ENCODE peak calls at places on chromosomes 12 and 14, in ten cellular contexts. C is transverse colon, U is astrocyte of the spinal cord, I is BE2C, Z is cardiac muscle cell, X is SK-N-SH, Q is Peyer's patch, J is mucosa of descending colon, H is choroid plexus epithelial cell, T is fibroblast of lung. K is an unnamed sample.

GRCh38 chr14:72270341-72270740 is 338.1 kb downstream of the RGS6 start:
- DNase-seq in Z (no peak), X (no peak), Q (no peak), I (no peak), U (no peak), T (no peak), J (no peak), C (no peak), H (no peak), K (no peak)

GRCh38 chr12:6452245-6452731 is 446 bp downstream of the TAPBPL start:
- DNase-seq in Z (peak), H (no peak), U (no peak), J (peak), T (no peak), Q (peak), I (no peak), C (peak), X (peak), K (no peak)

GRCh38 chr12:129753596-129753995 is 150.2 kb downstream of the TMEM132D start:
- DNase-seq in J (no peak), Z (no peak), U (peak), T (no peak), X (no peak), C (no peak), H (peak), I (no peak), Q (no peak), K (no peak)

GRCh38 chr14:38496092-38496491 is 240.2 kb upstream of the CLEC14A start:
- DNase-seq in U (no peak), I (no peak), X (no peak), Q (no peak), Z (no peak), H (no peak), J (no peak), C (no peak), T (no peak), K (no peak)

GRCh38 chr12:85280138-85280983 is at the start of gene ALX1:
- DNase-seq in H (peak), C (peak), T (peak), J (peak), U (peak), I (no peak), Z (peak), X (peak), Q (peak), K (no peak)

GRCh38 chr12:95215925-95216324 is 1.3 kb downstream of the FGD6 start:
- DNase-seq in J (no peak), H (peak), T (peak), U (peak), I (no peak), Z (peak), C (no peak), Q (no peak), X (no peak), K (no peak)

GRCh38 chr12:86247871-86248270 is 8.3 kb downstream of the MGAT4C start:
- DNase-seq in J (no peak), Z (no peak), I (no peak), X (no peak), Q (no peak), T (no peak), U (no peak), C (no peak), H (no peak), K (no peak)

GRCh38 chr12:5429741-5430557 is 2.0 kb upstream of the NTF3 start:
- DNase-seq in C (no peak), H (no peak), T (no peak), U (no peak), X (no peak), I (no peak), J (no peak), Z (peak), Q (no peak), K (no peak)

GRCh38 chr12:77131977-77132490 is 66.7 kb upstream of the E2F7 start:
- DNase-seq in H (no peak), X (no peak), T (no peak), I (no peak), C (no peak), J (no peak), U (no peak), Q (no peak), Z (no peak), K (no peak)

GRCh38 chr12:18165422-18165871 is 75.5 kb upstream of the RERGL start:
- DNase-seq in Z (no peak), Q (no peak), J (no peak), I (no peak), H (peak), T (peak), C (no peak), X (no peak), U (peak), K (peak)

GRCh38 chr12:572532-572899 is 90.7 kb downstream of the NINJ2 start:
- DNase-seq in T (peak), J (no peak), I (no peak), H (peak), C (no peak), Z (no peak), U (no peak), X (no peak), Q (no peak), K (no peak)

DNA sequence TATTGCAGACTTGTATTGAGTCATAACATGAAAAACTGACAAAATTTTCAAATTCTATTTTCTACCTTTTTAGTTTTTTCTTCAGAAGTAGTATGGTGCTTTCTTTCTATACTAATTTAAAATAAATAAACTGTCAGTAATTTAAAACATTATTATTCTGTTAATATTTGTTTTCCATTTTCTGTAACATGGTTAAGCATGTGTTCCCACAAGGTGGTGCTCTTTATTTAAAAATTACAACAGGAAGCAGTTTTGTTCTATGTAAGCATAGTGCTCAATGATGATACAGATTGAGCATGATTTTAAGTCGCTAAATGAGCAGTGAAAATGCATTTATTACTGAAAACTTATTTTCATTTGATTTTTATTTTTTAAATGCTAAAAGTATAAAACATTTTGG is 114.6 kb downstream of the PPFIA2 start:
- DNase-seq in T (peak), H (peak), U (peak), I (no peak), X (peak), J (peak), C (no peak), Z (peak), Q (no peak), K (no peak)
- TF ChIP-seq CTCF in T (peak), H (peak), U (peak), I (peak), X (peak), J (no peak), C (peak), Z (peak), Q (no peak), K (peak)

GRCh38 chr14:28769358-28769757 is 2.8 kb downstream of the FOXG1 start:
- DNase-seq in Z (no peak), I (no peak), T (no peak), X (no peak), J (no peak), H (no peak), Q (no peak), C (no peak), U (no peak), K (no peak)

GRCh38 chr14:28770061-28770460 is 3.5 kb downstream of the FOXG1 start:
- DNase-seq in I (no peak), Q (no peak), H (no peak), J (no peak), Z (no peak), X (no peak), T (no peak), C (no peak), U (no peak), K (no peak)

GRCh38 chr14:28767239-28767850 is 758 bp downstream of the FOXG1 start:
- DNase-seq in U (no peak), T (no peak), Z (no peak), X (no peak), Q (no peak), J (no peak), H (no peak), C (no peak), I (no peak), K (no peak)

GRCh38 chr14:28767851-28768548 is 1.4 kb downstream of the FOXG1 start:
- DNase-seq in J (no peak), U (no peak), Z (no peak), X (no peak), I (no peak), C (no peak), T (no peak), H (no peak), Q (no peak), K (no peak)

DNA sequence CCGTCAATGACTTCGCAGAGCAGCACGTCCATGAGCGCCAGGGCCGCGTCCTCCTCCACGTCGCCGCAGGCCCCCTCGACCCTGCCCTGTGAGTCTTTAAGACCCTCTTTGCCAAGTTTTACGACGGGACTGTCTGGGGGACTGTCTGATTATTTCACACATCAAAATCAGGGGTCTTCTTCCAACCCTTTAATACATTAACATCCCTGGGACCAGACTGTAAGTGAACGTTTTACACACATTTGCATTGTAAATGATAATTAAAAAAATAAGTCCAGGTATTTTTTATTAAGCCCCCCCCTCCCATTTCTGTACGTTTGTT is 1.9 kb downstream of the FOXG1 start:
- DNase-seq in J (no peak), I (no peak), Q (no peak), Z (no peak), T (no peak), X (no peak), H (no peak), C (no peak), U (no peak), K (no peak)
- H3K4me3 ChIP-seq in J (no peak), I (no peak), Q (no peak), Z (no peak), T (no peak), X (no peak), H (no peak), C (no peak), U (peak), K (no peak)

GRCh38 chr14:64364907-64365306 is 23.2 kb upstream of the MTHFD1 start:
- DNase-seq in Q (no peak), H (peak), J (no peak), U (peak), T (peak), X (no peak), C (no peak), Z (no peak), I (no peak), K (no peak)
- TF ChIP-seq CTCF in Q (no peak), H (no peak), J (no peak), U (no peak), T (no peak), X (no peak), C (no peak), Z (no peak), I (no peak), K (no peak)

DNA sequence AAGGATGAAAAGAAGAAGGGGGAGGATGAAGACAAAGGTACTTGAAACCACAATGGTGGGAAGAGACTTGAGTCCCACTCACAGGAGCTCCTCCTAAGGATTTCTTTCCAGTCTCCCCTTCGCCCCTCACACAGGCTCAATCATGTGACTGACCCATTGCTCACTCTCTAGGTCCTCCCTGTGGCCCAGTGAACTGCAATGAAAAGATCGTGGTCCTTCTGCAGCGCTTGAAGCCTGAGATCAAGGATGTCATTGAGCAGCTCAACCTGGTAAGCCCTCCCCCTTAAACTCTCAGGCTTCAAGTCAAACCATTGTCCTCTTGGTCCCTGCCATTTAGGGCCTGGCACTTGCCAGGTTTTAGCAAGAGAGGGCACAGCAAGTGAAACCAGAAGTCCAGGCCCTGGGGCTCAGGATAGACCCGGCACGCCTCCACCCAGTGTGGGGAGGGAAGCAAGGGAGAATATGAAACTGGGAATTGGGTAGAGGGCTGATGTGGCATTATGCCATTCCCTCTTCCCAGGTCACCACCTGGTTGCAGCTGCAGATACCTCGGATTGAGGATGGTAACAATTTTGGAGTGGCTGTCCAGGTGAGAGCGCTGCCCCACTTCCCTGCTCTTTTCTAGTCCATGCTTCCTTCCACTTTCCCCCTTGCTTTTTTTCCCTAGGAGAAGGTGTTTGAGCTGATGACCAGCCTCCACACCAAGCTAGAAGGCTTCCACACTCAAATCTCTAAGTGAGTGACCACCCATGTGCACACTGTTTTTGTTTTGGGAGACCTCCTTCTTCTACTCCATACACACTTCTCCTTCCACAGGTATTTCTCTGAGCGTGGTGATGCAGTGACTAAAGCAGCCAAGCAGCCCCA is 1.8 kb downstream of the PSME1 start:
- DNase-seq in T (no peak), Z (no peak), C (no peak), Q (no peak), I (no peak), H (no peak), X (no peak), U (no peak), J (no peak), K (no peak)
- H3K4me3 ChIP-seq in T (peak), Z (no peak), C (no peak), Q (no peak), I (no peak), H (no peak), X (peak), U (no peak), J (no peak), K (no peak)

GRCh38 chr14:104397956-104398355 is 181.6 kb upstream of the C14orf180 start:
- DNase-seq in T (peak), Q (no peak), I (no peak), X (no peak), Z (no peak), H (peak), U (no peak), J (no peak), C (no peak), K (no peak)

GRCh38 chr14:104398656-104399055 is 180.9 kb upstream of the C14orf180 start:
- DNase-seq in U (no peak), X (no peak), J (no peak), Q (no peak), T (no peak), H (no peak), Z (no peak), I (no peak), C (no peak), K (no peak)

GRCh38 chr14:104400355-104400754 is 179.2 kb upstream of the C14orf180 start:
- DNase-seq in X (no peak), J (no peak), Q (no peak), T (no peak), H (no peak), U (no peak), I (no peak), C (no peak), Z (no peak), K (no peak)

GRCh38 chr14:104401785-104402184 is 177.8 kb upstream of the C14orf180 start:
- DNase-seq in C (no peak), J (no peak), T (no peak), H (no peak), X (no peak), Z (no peak), U (no peak), I (no peak), Q (no peak), K (no peak)

DNA sequence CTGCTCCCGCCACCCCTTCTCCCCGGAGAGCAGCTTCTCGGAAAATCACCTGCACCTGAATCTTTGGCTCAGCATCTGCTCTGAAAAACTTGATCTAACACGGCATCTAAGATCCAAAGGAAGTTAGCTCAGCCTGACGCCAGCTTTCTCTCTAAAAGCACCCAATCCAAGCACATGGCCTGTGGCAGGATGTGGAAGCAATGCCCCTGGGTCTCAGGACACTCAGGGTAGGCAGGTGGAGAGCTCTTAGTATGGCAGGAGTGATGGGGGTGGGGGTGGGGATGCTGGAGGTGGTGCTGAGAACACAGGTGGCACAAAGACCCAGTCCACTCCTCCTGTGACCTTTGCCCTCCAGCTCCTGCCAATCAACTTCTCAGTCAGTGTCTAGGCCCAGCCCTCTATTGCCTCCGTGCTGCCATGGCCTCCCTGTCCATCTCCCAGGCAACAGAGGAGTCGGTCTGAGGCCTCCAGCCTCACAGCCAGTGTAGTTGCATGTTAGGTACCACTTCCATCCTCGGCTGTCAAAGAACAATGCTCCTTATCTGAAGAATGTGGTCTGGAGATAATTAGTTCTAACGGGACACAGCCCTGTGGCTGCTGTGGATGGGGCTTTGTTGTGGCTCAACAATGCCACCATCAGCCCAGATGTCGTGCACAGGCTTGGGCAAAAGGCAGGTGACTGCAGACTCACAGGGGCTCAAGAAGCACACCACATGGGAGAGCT is 180.0 kb upstream of the C14orf180 start:
- DNase-seq in T (no peak), J (no peak), U (no peak), H (no peak), C (no peak), I (peak), Q (no peak), X (peak), Z (peak), K (no peak)
- TF ChIP-seq CTCF in T (no peak), J (no peak), U (no peak), H (no peak), C (no peak), I (peak), Q (no peak), X (no peak), Z (no peak), K (no peak)

GRCh38 chr12:55817352-55818139 is at the start of the genes ORMDL2 and SARNP:
- DNase-seq in U (peak), T (peak), I (peak), Z (peak), H (peak), X (peak), J (peak), Q (peak), C (peak), K (peak)

GRCh38 chr12:55812088-55812487 is 5.4 kb downstream of the SARNP start:
- DNase-seq in X (no peak), C (no peak), I (no peak), U (no peak), Q (no peak), H (no peak), Z (no peak), J (no peak), T (no peak), K (no peak)

GRCh38 chr12:55816876-55817351 is 610 bp downstream of the SARNP start:
- DNase-seq in Z (peak), Q (peak), H (peak), T (no peak), J (no peak), X (peak), C (no peak), U (no peak), I (no peak), K (no peak)

GRCh38 chr12:55815473-55815872 is 2.1 kb downstream of the SARNP start:
- DNase-seq in Z (no peak), I (no peak), U (no peak), C (no peak), T (no peak), J (no peak), Q (peak), X (no peak), H (no peak), K (no peak)

GRCh38 chr12:55814257-55814656 is 3.3 kb downstream of the SARNP start:
- DNase-seq in Z (no peak), U (no peak), X (no peak), I (no peak), T (no peak), C (no peak), J (no peak), Q (no peak), H (no peak), K (no peak)
- H3K4me3 ChIP-seq in Z (no peak), U (no peak), X (no peak), I (no peak), T (no peak), C (no peak), J (no peak), Q (no peak), H (no peak), K (no peak)

GRCh38 chr12:119328111-119328510 is 6.4 kb upstream of the CCDC60 start:
- DNase-seq in T (no peak), X (peak), Q (no peak), U (no peak), J (peak), H (no peak), C (peak), Z (peak), I (peak), K (no peak)
- TF ChIP-seq CTCF in T (no peak), X (peak), Q (no peak), U (no peak), J (no peak), H (no peak), C (no peak), Z (no peak), I (peak), K (peak)

GRCh38 chr14:94388896-94389469 is 581 bp upstream of the SERPINA1 start:
- DNase-seq in T (no peak), I (no peak), H (no peak), Z (no peak), X (no peak), J (no peak), C (no peak), U (no peak), Q (no peak), K (no peak)
- H3K4me3 ChIP-seq in T (no peak), I (no peak), H (no peak), Z (no peak), X (no peak), J (no peak), C (no peak), U (no peak), Q (no peak), K (no peak)